ENCODE peak calls at places on chromosomes 13 and 19, in eight cellular contexts. U is NCI-H1694 treated with DMSO at 0.1 percent for 48 hours; R is stimulated activated naive CD8-positive, alpha-beta T cell treated with anti-CD3 and anti-CD28 coated beads, Interleukin-15, amount 100 ng/mL, for 72 hours; T is K562; V is glutamatergic neuron; E is NCI-H524; B is cardiac septum; A is tibial nerve. S is an unnamed sample.

GRCh38 chr19:37362733-37363132 is 8.2 kb upstream of the ZNF527 start:
- DNase-seq in U (no peak), A (no peak), V (no peak), R (no peak), B (no peak), E (no peak), T (peak; percentile 22), S (no peak)

GRCh38 chr19:49690656-49691242 is at the start of gene CPT1C:
- DNase-seq in T (no peak), V (peak; percentile 93), A (peak; percentile 47), E (peak; percentile 94), R (peak; percentile 52), U (peak; percentile 90), B (peak; percentile 86), S (no peak)

GRCh38 chr13:114002771-114003321 is 29.0 kb upstream of the C13orf46 start:
- DNase-seq in V (peak; percentile 14), R (no peak), E (no peak), U (no peak), T (no peak), B (no peak), A (no peak), S (no peak)

GRCh38 chr13:99969934-99970760 is 1.4 kb downstream of the ZIC5 start:
- DNase-seq in B (no peak), T (peak; percentile 91), E (no peak), A (no peak), V (no peak), R (peak; percentile 64), U (peak; percentile 38), S (no peak)

GRCh38 chr19:41995959-41996797 is 2.1 kb upstream of the ATP1A3 start:
- DNase-seq in T (peak; percentile 80), A (no peak), E (peak; percentile 84), U (peak; percentile 73), V (peak; percentile 88), R (no peak), B (no peak), S (no peak)

GRCh38 chr19:41887711-41888382 is 4.9 kb downstream of the ARHGEF1 start:
- DNase-seq in V (no peak), E (no peak), R (peak; percentile 92), U (no peak), A (no peak), B (no peak), T (no peak), S (peak; percentile 58)

GRCh38 chr13:72204291-72204690 is 337.3 kb upstream of the DACH1 start:
- DNase-seq in B (no peak), T (no peak), V (no peak), A (no peak), R (no peak), E (no peak), U (no peak), S (no peak)

GRCh38 chr19:10961073-10961762 is 388 bp downstream of the SMARCA4 start:
- DNase-seq in V (no peak), B (peak; percentile 84), T (peak; percentile 44), U (no peak), E (no peak), R (peak; percentile 69), A (peak; percentile 26), S (peak; percentile 63)

GRCh38 chr19:4352701-4353121 is 9.3 kb downstream of the MPND start:
- DNase-seq in B (no peak), R (peak; percentile 63), V (peak; percentile 75), U (peak; percentile 12), T (peak; percentile 74), A (no peak), E (no peak), S (no peak)

GRCh38 chr13:26011996-26012688 is 39.7 kb downstream of the SHISA2 start:
- DNase-seq in R (peak; percentile 66), B (no peak), V (peak; percentile 23), E (no peak), A (no peak), T (no peak), U (no peak), S (no peak)